ENCODE peak calls at places on chromosomes 5 and 9, in seven cellular contexts. One of them, this sample, is unnamed.

GRCh38 chr9:130446111-130446861 is 1.5 kb downstream of the ASS1 start:
- DNase-seq in head of caudate nucleus: no peak
- DNase-seq in germinal center: no peak
- DNase-seq in NCI-H748 treated with DMSO at 0.1 percent for 48 hours: no peak
- DNase-seq in cardiac fibroblast: peak
- DNase-seq in islet precursor cell: peak
- DNase-seq in H4: peak
- DNase-seq in this sample: no peak

GRCh38 chr9:35350212-35350611 is 139.7 kb upstream of the RUSC2 start:
- DNase-seq in H4: no peak
- DNase-seq in germinal center: no peak
- DNase-seq in head of caudate nucleus: no peak
- DNase-seq in islet precursor cell: no peak
- DNase-seq in NCI-H748 treated with DMSO at 0.1 percent for 48 hours: no peak
- DNase-seq in cardiac fibroblast: no peak
- DNase-seq in this sample: no peak

GRCh38 chr5:59020611-59021285 is 437.9 kb downstream of the RAB3C start:
- DNase-seq in H4: no peak
- DNase-seq in islet precursor cell: peak
- DNase-seq in cardiac fibroblast: no peak
- DNase-seq in germinal center: no peak
- DNase-seq in head of caudate nucleus: no peak
- DNase-seq in NCI-H748 treated with DMSO at 0.1 percent for 48 hours: no peak
- DNase-seq in this sample: no peak

GRCh38 chr5:93674138-93674537 is 67.3 kb downstream of the POU5F2 start:
- DNase-seq in islet precursor cell: no peak
- DNase-seq in cardiac fibroblast: peak
- DNase-seq in NCI-H748 treated with DMSO at 0.1 percent for 48 hours: no peak
- DNase-seq in head of caudate nucleus: no peak
- DNase-seq in germinal center: no peak
- DNase-seq in H4: no peak
- DNase-seq in this sample: no peak

GRCh38 chr5:139677404-139678282 is 29.5 kb downstream of the CXXC5 start:
- DNase-seq in H4: no peak
- DNase-seq in head of caudate nucleus: no peak
- DNase-seq in cardiac fibroblast: no peak
- DNase-seq in germinal center: no peak
- DNase-seq in islet precursor cell: no peak
- DNase-seq in NCI-H748 treated with DMSO at 0.1 percent for 48 hours: no peak
- DNase-seq in this sample: no peak

GRCh38 chr5:124436294-124436693 is 310.1 kb downstream of the ZNF608 start:
- DNase-seq in NCI-H748 treated with DMSO at 0.1 percent for 48 hours: no peak
- DNase-seq in germinal center: no peak
- DNase-seq in islet precursor cell: no peak
- DNase-seq in cardiac fibroblast: no peak
- DNase-seq in head of caudate nucleus: no peak
- DNase-seq in H4: no peak
- DNase-seq in this sample: no peak

GRCh38 chr5:60958712-60959111 is 13.7 kb downstream of the NDUFAF2 start:
- DNase-seq in NCI-H748 treated with DMSO at 0.1 percent for 48 hours: no peak
- DNase-seq in head of caudate nucleus: no peak
- DNase-seq in cardiac fibroblast: no peak
- DNase-seq in germinal center: no peak
- DNase-seq in H4: no peak
- DNase-seq in islet precursor cell: no peak
- DNase-seq in this sample: no peak

GRCh38 chr9:14119694-14120514 is 194.0 kb downstream of the NFIB start:
- DNase-seq in germinal center: no peak
- DNase-seq in islet precursor cell: no peak
- DNase-seq in head of caudate nucleus: no peak
- DNase-seq in H4: no peak
- DNase-seq in NCI-H748 treated with DMSO at 0.1 percent for 48 hours: no peak
- DNase-seq in cardiac fibroblast: peak
- DNase-seq in this sample: no peak

GRCh38 chr5:150781706-150782614 is 3.4 kb downstream of the SMIM3 start:
- DNase-seq in H4: peak
- DNase-seq in islet precursor cell: peak
- DNase-seq in head of caudate nucleus: no peak
- DNase-seq in germinal center: no peak
- DNase-seq in cardiac fibroblast: peak
- DNase-seq in NCI-H748 treated with DMSO at 0.1 percent for 48 hours: no peak
- DNase-seq in this sample: no peak

GRCh38 chr5:134075102-134075501 is 39.4 kb upstream of the TCF7 start:
- DNase-seq in head of caudate nucleus: no peak
- DNase-seq in H4: no peak
- DNase-seq in germinal center: no peak
- DNase-seq in NCI-H748 treated with DMSO at 0.1 percent for 48 hours: no peak
- DNase-seq in islet precursor cell: no peak
- DNase-seq in cardiac fibroblast: no peak
- DNase-seq in this sample: no peak

GRCh38 chr9:84668204-84669007 is 1.1 kb upstream of the NTRK2 start:
- DNase-seq in germinal center: peak
- DNase-seq in islet precursor cell: peak
- DNase-seq in NCI-H748 treated with DMSO at 0.1 percent for 48 hours: peak
- DNase-seq in cardiac fibroblast: peak
- DNase-seq in H4: peak
- DNase-seq in head of caudate nucleus: peak
- DNase-seq in this sample: peak

GRCh38 chr9:135606885-135607259 is 32.5 kb downstream of the GLT6D1 start:
- DNase-seq in head of caudate nucleus: no peak
- DNase-seq in cardiac fibroblast: no peak
- DNase-seq in H4: no peak
- DNase-seq in NCI-H748 treated with DMSO at 0.1 percent for 48 hours: no peak
- DNase-seq in islet precursor cell: no peak
- DNase-seq in germinal center: no peak
- DNase-seq in this sample: no peak

GRCh38 chr5:112914584-112914983 is 7.4 kb downstream of the REEP5 start:
- DNase-seq in islet precursor cell: no peak
- DNase-seq in cardiac fibroblast: no peak
- DNase-seq in germinal center: no peak
- DNase-seq in head of caudate nucleus: no peak
- DNase-seq in H4: no peak
- DNase-seq in NCI-H748 treated with DMSO at 0.1 percent for 48 hours: no peak
- DNase-seq in this sample: no peak

GRCh38 chr9:94655739-94656138 is 16.4 kb upstream of the FBP1 start:
- DNase-seq in NCI-H748 treated with DMSO at 0.1 percent for 48 hours: no peak
- DNase-seq in germinal center: no peak
- DNase-seq in islet precursor cell: no peak
- DNase-seq in H4: no peak
- DNase-seq in head of caudate nucleus: no peak
- DNase-seq in cardiac fibroblast: no peak
- DNase-seq in this sample: no peak

GRCh38 chr5:16759147-16759800 is 142.5 kb upstream of the RETREG1 start:
- DNase-seq in NCI-H748 treated with DMSO at 0.1 percent for 48 hours: no peak
- DNase-seq in germinal center: no peak
- DNase-seq in head of caudate nucleus: no peak
- DNase-seq in islet precursor cell: no peak
- DNase-seq in cardiac fibroblast: no peak
- DNase-seq in H4: no peak
- DNase-seq in this sample: no peak

This sample was measured in B cell.